ENCODE peak calls at places on chromosomes 1 and 21, in ten cellular contexts. J is lower lobe of right lung; Z is fibroblast of lung; L is mammary epithelial cell; I is RWPE2; S is cardiac muscle cell; D is CD8-positive, alpha-beta memory T cell; E is osteoblast; C is pancreas; M is psoas muscle. V is an unnamed sample. For H3K36me3, the result is how much of the 10 kb centered on the place peaks cover.

GRCh38 chr1:232996143-232996542 is 45.7 kb downstream of the NTPCR start:
- DNase-seq in J (no peak), Z (no peak), L (no peak), I (no peak), S (no peak), D (no peak), E (no peak), C (no peak), M (no peak), V (no peak)

GRCh38 chr1:55506686-55507577 is 291.8 kb upstream of the USP24 start:
- DNase-seq in J (no peak), Z (peak), L (peak), I (no peak), S (no peak), D (no peak), E (peak), C (no peak), M (no peak), V (no peak)

GRCh38 chr1:11796036-11796828 is 9.5 kb downstream of the MTHFR start:
- DNase-seq in J (no peak), Z (no peak), L (no peak), I (no peak), S (no peak), D (no peak), E (peak), C (no peak), M (no peak), V (no peak)

GRCh38 chr1:223819730-223820514 is 25.8 kb downstream of the TP53BP2 start:
- DNase-seq in J (no peak), Z (peak), L (no peak), I (no peak), S (no peak), D (no peak), E (peak), C (no peak), M (no peak), V (no peak)

GRCh38 chr1:109272021-109272799 is 10.7 kb downstream of the PSRC1 start:
- DNase-seq in J (peak), Z (no peak), L (no peak), I (no peak), S (no peak), D (no peak), E (peak), C (peak), M (no peak), V (no peak)

GRCh38 chr1:208204779-208205178 is 39.4 kb downstream of the PLXNA2 start:
- DNase-seq in J (no peak), Z (no peak), L (no peak), I (no peak), S (no peak), D (no peak), E (no peak), C (no peak), M (no peak), V (no peak)

GRCh38 chr21:18373631-18374030 is 30.0 kb downstream of the TMPRSS15 start:
- DNase-seq in J (no peak), Z (no peak), L (no peak), I (no peak), S (no peak), D (no peak), E (no peak), C (no peak), M (no peak), V (no peak)

GRCh38 chr1:228101994-228102790 is 933 bp downstream of the C1orf35 start:
- DNase-seq in J (no peak), Z (no peak), L (peak), I (no peak), S (peak), D (peak), E (peak), C (peak), M (peak), V (no peak)

GRCh38 chr1:60695633-60696032 is 386.7 kb upstream of the NFIA start:
- DNase-seq in J (no peak), Z (no peak), L (no peak), I (no peak), S (no peak), D (no peak), E (no peak), C (no peak), M (no peak), V (no peak)

GRCh38 chr1:116777831-116778830 is 23.9 kb downstream of the CD2 start:
- DNase-seq in J (no peak), Z (peak), L (peak), I (no peak), S (no peak), D (no peak), E (peak), C (no peak), M (no peak), V (peak)

GRCh38 chr21:28776251-28776650 is 216.4 kb downstream of the LTN1 start:
- DNase-seq in J (no peak), Z (peak), L (peak), I (no peak), S (no peak), D (no peak), E (peak), C (no peak), M (no peak), V (no peak)

GRCh38 chr1:108082741-108083562 is 117.2 kb downstream of the SLC25A24 start:
- DNase-seq in J (no peak), Z (no peak), L (no peak), I (no peak), S (no peak), D (no peak), E (no peak), C (no peak), M (no peak), V (no peak)

GRCh38 chr1:32810358-32810757 is 6.8 kb downstream of the YARS1 start:
- DNase-seq in J (no peak), Z (no peak), L (no peak), I (no peak), S (no peak), D (no peak), E (no peak), C (no peak), M (no peak), V (no peak)

GRCh38 chr1:32808580-32808979 is 8.6 kb downstream of the YARS1 start:
- DNase-seq in J (no peak), Z (no peak), L (no peak), I (no peak), S (no peak), D (no peak), E (no peak), C (no peak), M (no peak), V (no peak)

GRCh38 chr1:32806315-32806714 is 10.8 kb downstream of the YARS1 start:
- DNase-seq in J (peak), Z (no peak), L (no peak), I (no peak), S (peak), D (no peak), E (no peak), C (no peak), M (no peak), V (no peak)

GRCh38 chr1:32811265-32811664 is 5.9 kb downstream of the YARS1 start:
- DNase-seq in J (no peak), Z (no peak), L (no peak), I (no peak), S (no peak), D (no peak), E (no peak), C (no peak), M (no peak), V (no peak)

DNA sequence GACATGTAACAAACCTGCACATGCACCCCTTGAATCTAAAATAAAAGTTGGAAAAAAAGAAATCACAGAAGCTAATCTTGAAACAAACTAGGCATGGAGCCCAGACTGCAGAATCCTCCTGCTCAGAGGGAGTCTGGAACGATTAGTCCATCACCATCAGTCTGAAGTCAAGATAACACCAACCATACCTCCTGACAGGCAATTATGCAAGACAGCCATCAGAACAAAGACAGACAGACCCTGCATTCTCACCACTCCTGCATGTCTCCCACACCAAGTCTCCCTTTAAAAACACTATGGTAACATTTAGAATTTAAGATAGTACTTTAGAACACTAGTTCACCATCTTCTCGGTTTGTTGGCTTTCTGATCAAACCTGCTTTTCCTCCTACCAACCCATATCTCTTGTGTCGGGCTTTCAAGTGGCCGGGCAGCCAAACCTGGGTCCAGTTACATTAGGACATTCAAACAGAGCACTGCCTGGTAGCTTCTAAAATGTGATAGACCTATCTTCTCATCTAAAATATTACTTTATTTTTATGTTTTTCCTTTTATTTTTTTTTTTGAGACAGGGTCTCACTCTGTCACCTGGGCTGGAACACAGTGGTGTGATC is 10.1 kb downstream of the YARS1 start:
- DNase-seq in J (no peak), Z (no peak), L (no peak), I (no peak), S (peak), D (no peak), E (peak), C (no peak), M (no peak), V (no peak)
- H3K36me3 ChIP-seq in J (half or more), Z (under half), L (under half), I (half or more), S (under half), D (under half), E (half or more), C (under half), M (half or more), V (under half)

DNA sequence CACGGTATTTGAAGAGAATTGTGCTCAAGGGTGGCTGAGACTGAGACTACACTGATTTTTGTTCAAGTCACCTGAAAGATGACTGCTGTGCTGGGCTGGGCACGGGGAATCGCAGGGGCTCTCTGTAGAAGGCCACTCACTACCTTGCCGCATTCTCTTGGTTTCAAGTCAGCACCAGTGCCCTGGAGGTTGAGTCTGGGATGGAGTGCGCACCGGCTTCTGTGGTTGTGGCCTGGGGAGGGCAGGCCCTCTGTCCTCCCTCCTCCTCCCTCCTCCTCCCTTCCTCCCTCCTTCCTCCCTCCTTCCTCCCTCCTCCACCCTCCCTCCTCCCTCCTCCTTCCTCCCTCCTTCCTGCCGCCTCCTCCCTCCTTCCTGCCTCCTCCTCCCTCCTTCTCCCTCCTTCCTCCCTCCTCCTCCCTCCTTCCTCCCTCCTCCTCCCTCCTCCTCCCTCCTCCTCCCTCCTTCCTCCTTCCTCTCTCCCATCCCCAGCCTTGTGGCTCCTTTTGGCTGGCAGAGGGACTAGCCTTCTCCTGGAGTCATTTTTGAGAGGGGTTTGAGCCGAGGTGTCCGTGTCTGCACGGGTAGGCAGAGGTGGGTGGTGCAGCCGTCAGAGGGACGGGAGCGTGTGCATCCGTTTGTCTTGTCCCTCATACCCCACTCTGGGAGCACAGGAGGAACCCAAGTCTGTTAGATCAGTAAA is 9.5 kb downstream of the RER1 start:
- DNase-seq in J (no peak), Z (no peak), L (no peak), I (peak), S (no peak), D (no peak), E (peak), C (no peak), M (no peak), V (no peak)
- H3K36me3 ChIP-seq in J (half or more), Z (half or more), L (under half), I (half or more), S (half or more), D (half or more), E (half or more), C (under half), M (half or more), V (under half)

GRCh38 chr1:215987092-215987855 is 420.2 kb downstream of the KCTD3 start:
- DNase-seq in J (no peak), Z (no peak), L (no peak), I (no peak), S (no peak), D (no peak), E (no peak), C (no peak), M (no peak), V (no peak)
- H3K36me3 ChIP-seq in J (under half), Z (under half), L (under half), I (under half), S (under half), D (under half), E (under half), C (under half), M (under half), V (under half)

GRCh38 chr1:200405273-200405672 is 4.6 kb downstream of the ZNF281 start:
- DNase-seq in J (no peak), Z (peak), L (no peak), I (no peak), S (no peak), D (no peak), E (no peak), C (no peak), M (no peak), V (no peak)

GRCh38 chr1:200409203-200409760 is 554 bp downstream of the ZNF281 start:
- DNase-seq in J (peak), Z (no peak), L (no peak), I (peak), S (peak), D (peak), E (peak), C (peak), M (peak), V (no peak)

GRCh38 chr1:200409761-200410565 is at the start of gene ZNF281:
- DNase-seq in J (peak), Z (peak), L (peak), I (peak), S (peak), D (peak), E (peak), C (peak), M (peak), V (peak)

GRCh38 chr1:200410566-200410878 is 686 bp upstream of the ZNF281 start:
- DNase-seq in J (no peak), Z (no peak), L (peak), I (no peak), S (peak), D (no peak), E (no peak), C (peak), M (no peak), V (no peak)

DNA sequence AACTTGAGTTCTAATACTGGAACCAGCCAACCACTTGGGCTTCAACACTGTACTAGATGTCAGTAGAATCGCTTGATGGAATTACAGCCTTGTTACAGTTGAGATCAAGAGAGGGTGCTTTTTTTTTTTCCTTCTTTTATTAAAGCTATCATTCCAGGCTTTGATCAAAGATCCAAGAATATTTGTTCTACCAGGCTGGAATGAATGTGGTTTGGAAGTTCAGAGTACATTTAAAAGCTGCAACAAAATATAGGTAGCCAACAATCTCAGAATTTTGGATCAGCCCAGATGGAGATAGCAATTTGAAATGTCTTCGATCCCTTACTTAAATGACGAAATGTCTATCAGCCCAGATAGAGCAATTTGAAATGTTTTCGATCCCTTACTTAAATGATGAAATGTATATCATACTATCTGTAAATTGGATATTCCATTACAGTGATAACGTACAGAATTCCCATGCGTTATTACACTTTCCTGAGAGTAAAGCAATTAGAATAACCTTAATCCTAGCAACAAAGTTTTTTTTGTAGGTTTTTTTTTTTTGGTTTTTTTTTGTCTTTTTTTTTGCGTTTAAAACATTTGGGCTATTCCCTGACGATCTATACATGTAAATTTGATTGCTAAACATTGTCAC is 3.6 kb downstream of the ZNF281 start:
- DNase-seq in J (no peak), Z (no peak), L (no peak), I (no peak), S (no peak), D (no peak), E (no peak), C (no peak), M (no peak), V (no peak)
- H3K36me3 ChIP-seq in J (under half), Z (under half), L (under half), I (half or more), S (under half), D (under half), E (half or more), C (under half), M (under half), V (under half)

GRCh38 chr21:32735524-32735923 is 7.7 kb upstream of the SYNJ1 start:
- DNase-seq in J (no peak), Z (no peak), L (no peak), I (no peak), S (no peak), D (no peak), E (peak), C (no peak), M (no peak), V (no peak)

GRCh38 chr21:32739946-32740345 is 12.1 kb upstream of the SYNJ1 start:
- DNase-seq in J (no peak), Z (no peak), L (no peak), I (no peak), S (no peak), D (no peak), E (no peak), C (no peak), M (no peak), V (no peak)

GRCh38 chr21:32742470-32742869 is 14.7 kb upstream of the SYNJ1 start:
- DNase-seq in J (no peak), Z (no peak), L (no peak), I (no peak), S (no peak), D (no peak), E (no peak), C (no peak), M (no peak), V (no peak)

GRCh38 chr21:32741336-32741735 is 13.5 kb upstream of the SYNJ1 start:
- DNase-seq in J (no peak), Z (no peak), L (no peak), I (no peak), S (no peak), D (no peak), E (no peak), C (no peak), M (no peak), V (no peak)
- H3K36me3 ChIP-seq in J (half or more), Z (under half), L (under half), I (half or more), S (half or more), D (under half), E (half or more), C (under half), M (half or more), V (under half)

V was measured in BJ.